ENCODE peak calls at places on chromosomes 6 and 20, in ten cellular contexts. One of them, this sample, is unnamed.
A peak's percentile ranks its signal among the peaks of the same experiment; 100 is the strongest.

GRCh38 chr6:150881911-150882481 is 16.5 kb downstream of the MTHFD1L start:
- DNase-seq in Kasumi-1: no peak
- DNase-seq in stimulated activated CD8-positive, alpha-beta memory T cell treated with anti-CD3 and anti-CD28 coated beads, Interleukin-15, amount 100 ng/mL, for 24 hours: no peak
- DNase-seq in effector memory CD4-positive, alpha-beta T cell: no peak
- DNase-seq in kidney: peak; percentile 81
- DNase-seq in lung: no peak
- DNase-seq in fibroblast of gingiva: peak; percentile 80
- DNase-seq in endothelial cell: peak; percentile 40
- DNase-seq in PC-3: peak; percentile 88
- DNase-seq in body of pancreas: no peak
- DNase-seq in this sample: no peak

GRCh38 chr6:11632231-11632630 is 94.7 kb downstream of the TMEM170B start:
- DNase-seq in Kasumi-1: no peak
- DNase-seq in stimulated activated CD8-positive, alpha-beta memory T cell treated with anti-CD3 and anti-CD28 coated beads, Interleukin-15, amount 100 ng/mL, for 24 hours: no peak
- DNase-seq in effector memory CD4-positive, alpha-beta T cell: no peak
- DNase-seq in kidney: peak; percentile 81
- DNase-seq in lung: peak; percentile 60
- DNase-seq in fibroblast of gingiva: no peak
- DNase-seq in endothelial cell: no peak
- DNase-seq in PC-3: peak; percentile 70
- DNase-seq in body of pancreas: peak; percentile 59
- DNase-seq in this sample: no peak

GRCh38 chr6:75331134-75331533 is 46.5 kb upstream of the TMEM30A start:
- DNase-seq in Kasumi-1: no peak
- DNase-seq in stimulated activated CD8-positive, alpha-beta memory T cell treated with anti-CD3 and anti-CD28 coated beads, Interleukin-15, amount 100 ng/mL, for 24 hours: no peak
- DNase-seq in effector memory CD4-positive, alpha-beta T cell: no peak
- DNase-seq in kidney: no peak
- DNase-seq in lung: no peak
- DNase-seq in fibroblast of gingiva: peak; percentile 88
- DNase-seq in endothelial cell: no peak
- DNase-seq in PC-3: peak; percentile 65
- DNase-seq in body of pancreas: no peak
- DNase-seq in this sample: no peak

GRCh38 chr6:63572733-63573139 is 456 bp downstream of the LOC128125822 start:
- DNase-seq in Kasumi-1: no peak
- DNase-seq in stimulated activated CD8-positive, alpha-beta memory T cell treated with anti-CD3 and anti-CD28 coated beads, Interleukin-15, amount 100 ng/mL, for 24 hours: no peak
- DNase-seq in effector memory CD4-positive, alpha-beta T cell: no peak
- DNase-seq in kidney: no peak
- DNase-seq in lung: no peak
- DNase-seq in fibroblast of gingiva: no peak
- DNase-seq in endothelial cell: no peak
- DNase-seq in PC-3: no peak
- DNase-seq in body of pancreas: no peak
- DNase-seq in this sample: no peak

GRCh38 chr6:123316733-123317323 is 319.9 kb downstream of the TRDN start:
- DNase-seq in Kasumi-1: peak; percentile 8
- DNase-seq in stimulated activated CD8-positive, alpha-beta memory T cell treated with anti-CD3 and anti-CD28 coated beads, Interleukin-15, amount 100 ng/mL, for 24 hours: no peak
- DNase-seq in effector memory CD4-positive, alpha-beta T cell: no peak
- DNase-seq in kidney: no peak
- DNase-seq in lung: no peak
- DNase-seq in fibroblast of gingiva: no peak
- DNase-seq in endothelial cell: no peak
- DNase-seq in PC-3: peak; percentile 47
- DNase-seq in body of pancreas: no peak
- DNase-seq in this sample: no peak

GRCh38 chr20:47468290-47469050 is 33.2 kb upstream of the NCOA3 start:
- DNase-seq in Kasumi-1: no peak
- DNase-seq in stimulated activated CD8-positive, alpha-beta memory T cell treated with anti-CD3 and anti-CD28 coated beads, Interleukin-15, amount 100 ng/mL, for 24 hours: no peak
- DNase-seq in effector memory CD4-positive, alpha-beta T cell: no peak
- DNase-seq in kidney: no peak
- DNase-seq in lung: no peak
- DNase-seq in fibroblast of gingiva: no peak
- DNase-seq in endothelial cell: no peak
- DNase-seq in PC-3: no peak
- DNase-seq in body of pancreas: peak; percentile 30
- DNase-seq in this sample: no peak

GRCh38 chr20:58699246-58700107 is 6.9 kb downstream of the NPEPL1 start:
- DNase-seq in Kasumi-1: no peak
- DNase-seq in stimulated activated CD8-positive, alpha-beta memory T cell treated with anti-CD3 and anti-CD28 coated beads, Interleukin-15, amount 100 ng/mL, for 24 hours: no peak
- DNase-seq in effector memory CD4-positive, alpha-beta T cell: no peak
- DNase-seq in kidney: peak; percentile 52
- DNase-seq in lung: no peak
- DNase-seq in fibroblast of gingiva: no peak
- DNase-seq in endothelial cell: no peak
- DNase-seq in PC-3: no peak
- DNase-seq in body of pancreas: peak; percentile 10
- DNase-seq in this sample: no peak

GRCh38 chr6:122322824-122323223 is 76.6 kb upstream of the HSF2 start:
- DNase-seq in Kasumi-1: no peak
- DNase-seq in stimulated activated CD8-positive, alpha-beta memory T cell treated with anti-CD3 and anti-CD28 coated beads, Interleukin-15, amount 100 ng/mL, for 24 hours: no peak
- DNase-seq in effector memory CD4-positive, alpha-beta T cell: no peak
- DNase-seq in kidney: no peak
- DNase-seq in lung: no peak
- DNase-seq in fibroblast of gingiva: peak; percentile 45
- DNase-seq in endothelial cell: no peak
- DNase-seq in PC-3: no peak
- DNase-seq in body of pancreas: no peak
- DNase-seq in this sample: no peak

GRCh38 chr6:142531727-142532126 is 229.9 kb downstream of the ADGRG6 start:
- DNase-seq in Kasumi-1: no peak
- DNase-seq in stimulated activated CD8-positive, alpha-beta memory T cell treated with anti-CD3 and anti-CD28 coated beads, Interleukin-15, amount 100 ng/mL, for 24 hours: no peak
- DNase-seq in effector memory CD4-positive, alpha-beta T cell: no peak
- DNase-seq in kidney: no peak
- DNase-seq in lung: no peak
- DNase-seq in fibroblast of gingiva: no peak
- DNase-seq in endothelial cell: no peak
- DNase-seq in PC-3: no peak
- DNase-seq in body of pancreas: no peak
- DNase-seq in this sample: no peak

GRCh38 chr6:134992155-134992554 is 42.3 kb upstream of the ALDH8A1 start:
- DNase-seq in Kasumi-1: no peak
- DNase-seq in stimulated activated CD8-positive, alpha-beta memory T cell treated with anti-CD3 and anti-CD28 coated beads, Interleukin-15, amount 100 ng/mL, for 24 hours: no peak
- DNase-seq in effector memory CD4-positive, alpha-beta T cell: no peak
- DNase-seq in kidney: no peak
- DNase-seq in lung: no peak
- DNase-seq in fibroblast of gingiva: no peak
- DNase-seq in endothelial cell: no peak
- DNase-seq in PC-3: no peak
- DNase-seq in body of pancreas: no peak
- DNase-seq in this sample: no peak